ENCODE peak calls at places on chromosome 18, in four cellular contexts. One of them, this sample, is unnamed. For H3K4me1 and H3K36me3, the result is how much of the 10 kb centered on the place peaks cover.

GRCh38 chr18:32081881-32082280 is 9.8 kb upstream of the RNF138 start:
- DNase-seq in pancreas: no peak
- DNase-seq in uterus: no peak
- DNase-seq in tibial nerve: no peak
- DNase-seq in this sample: no peak

GRCh38 chr18:9094307-9095226 is 7.9 kb upstream of the NDUFV2 start:
- DNase-seq in pancreas: no peak
- DNase-seq in uterus: no peak
- DNase-seq in tibial nerve: no peak
- DNase-seq in this sample: no peak

GRCh38 chr18:58691256-58691655 is 20.0 kb downstream of the MALT1 start:
- DNase-seq in pancreas: no peak
- DNase-seq in uterus: no peak
- DNase-seq in tibial nerve: no peak
- DNase-seq in this sample: no peak

GRCh38 chr18:34867520-34867919 is 157.4 kb downstream of the DTNA start:
- DNase-seq in pancreas: no peak
- DNase-seq in uterus: peak
- DNase-seq in tibial nerve: no peak
- DNase-seq in this sample: peak

GRCh38 chr18:55048892-55049291 is 89.6 kb upstream of the CCDC68 start:
- DNase-seq in pancreas: no peak
- DNase-seq in uterus: no peak
- DNase-seq in tibial nerve: no peak
- DNase-seq in this sample: no peak

GRCh38 chr18:32337821-32338220 is 132.9 kb downstream of the GAREM1 start:
- DNase-seq in pancreas: no peak
- DNase-seq in uterus: no peak
- DNase-seq in tibial nerve: no peak
- DNase-seq in this sample: no peak

GRCh38 chr18:78123926-78124797 is 855.5 kb upstream of the SALL3 start:
- DNase-seq in pancreas: no peak
- DNase-seq in uterus: no peak
- DNase-seq in tibial nerve: no peak
- DNase-seq in this sample: no peak

GRCh38 chr18:6683112-6683876 is 46.2 kb upstream of the ARHGAP28 start:
- DNase-seq in pancreas: no peak
- DNase-seq in uterus: no peak
- DNase-seq in tibial nerve: no peak
- DNase-seq in this sample: no peak

GRCh38 chr18:39604836-39605235 is 2039.2 kb upstream of the CELF4 start:
- DNase-seq in pancreas: no peak
- DNase-seq in uterus: no peak
- DNase-seq in tibial nerve: no peak
- DNase-seq in this sample: no peak

GRCh38 chr18:42039396-42039795 is 84.4 kb downstream of the PIK3C3 start:
- DNase-seq in pancreas: no peak
- DNase-seq in uterus: no peak
- DNase-seq in tibial nerve: no peak
- DNase-seq in this sample: no peak

GRCh38 chr18:39966275-39966674 is 1988.8 kb upstream of the PIK3C3 start:
- DNase-seq in pancreas: no peak
- DNase-seq in uterus: no peak
- DNase-seq in tibial nerve: no peak
- DNase-seq in this sample: no peak

GRCh38 chr18:67665266-67665665 is 148.7 kb upstream of the DSEL start:
- DNase-seq in pancreas: no peak
- DNase-seq in uterus: no peak
- DNase-seq in tibial nerve: no peak
- DNase-seq in this sample: no peak

DNA sequence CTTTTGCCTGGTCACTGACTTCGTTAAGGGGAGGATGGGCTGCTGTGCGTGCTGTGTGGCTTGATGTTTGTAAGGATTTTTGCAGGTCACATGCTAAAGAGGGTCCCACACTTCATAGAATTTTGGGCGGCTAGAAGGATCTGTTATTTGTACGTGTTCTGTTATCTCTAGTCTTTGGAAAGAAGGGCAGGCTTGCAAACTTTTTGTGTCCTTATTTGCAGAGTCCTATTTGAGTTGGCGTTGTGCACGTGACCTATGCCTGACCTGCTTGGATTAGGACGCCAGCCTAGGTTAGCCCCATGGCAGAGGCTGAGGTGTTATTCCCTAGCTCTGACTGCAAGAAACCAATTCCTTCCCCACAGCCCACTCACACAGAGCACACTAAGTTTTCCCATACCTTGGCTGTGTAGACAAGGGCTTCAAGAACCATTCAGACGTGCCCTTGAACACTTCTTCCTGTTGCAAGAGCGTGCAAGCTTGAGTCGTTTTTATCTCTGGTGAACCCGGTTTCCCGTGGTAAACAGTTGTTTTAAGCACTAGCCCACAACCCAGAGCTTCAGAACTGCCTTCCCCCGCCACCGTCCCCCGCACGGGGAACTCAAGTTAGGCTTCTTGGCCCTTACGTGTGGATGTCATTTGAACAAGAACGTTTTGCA is 94.6 kb downstream of the LDLRAD4 start:
- DNase-seq in pancreas: no peak
- DNase-seq in uterus: no peak
- DNase-seq in tibial nerve: no peak
- DNase-seq in this sample: no peak
- H3K4me1 ChIP-seq in pancreas: under half
- H3K4me1 ChIP-seq in uterus: under half
- H3K4me1 ChIP-seq in tibial nerve: under half
- H3K4me1 ChIP-seq in this sample: under half

DNA sequence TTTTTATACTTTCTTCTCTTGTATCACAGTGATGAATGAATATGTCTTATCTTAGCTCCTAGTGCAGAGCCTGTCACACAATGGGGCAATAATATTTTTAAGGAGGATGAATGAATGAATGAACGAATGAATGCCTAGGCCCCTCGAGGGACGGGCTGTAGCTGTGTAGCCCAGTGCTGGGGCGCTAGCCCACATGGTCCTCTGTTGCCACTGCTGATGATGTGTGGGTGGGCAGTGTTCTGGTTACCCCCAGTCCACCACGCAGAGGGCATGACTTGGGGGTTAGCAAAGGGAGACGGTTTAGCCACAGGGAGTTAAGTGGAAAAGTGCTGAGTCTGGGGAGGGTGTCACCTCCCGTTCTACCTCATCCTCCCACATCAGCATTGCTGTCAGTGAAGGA is 134.2 kb downstream of the SMAD7 start:
- DNase-seq in pancreas: no peak
- DNase-seq in uterus: peak
- DNase-seq in tibial nerve: no peak
- DNase-seq in this sample: no peak
- H3K36me3 ChIP-seq in pancreas: under half
- H3K36me3 ChIP-seq in uterus: under half
- H3K36me3 ChIP-seq in tibial nerve: under half
- H3K36me3 ChIP-seq in this sample: under half

GRCh38 chr18:23578891-23579653 is 7.2 kb downstream of the NPC1 start:
- DNase-seq in pancreas: no peak
- DNase-seq in uterus: no peak
- DNase-seq in tibial nerve: no peak
- DNase-seq in this sample: no peak
- H3K4me1 ChIP-seq in pancreas: under half
- H3K4me1 ChIP-seq in uterus: under half
- H3K4me1 ChIP-seq in tibial nerve: half or more
- H3K4me1 ChIP-seq in this sample: under half

GRCh38 chr18:74516271-74517235 is 17.7 kb upstream of the CNDP1 start:
- DNase-seq in pancreas: no peak
- DNase-seq in uterus: no peak
- DNase-seq in tibial nerve: no peak
- DNase-seq in this sample: no peak

GRCh38 chr18:74520096-74520833 is 14.0 kb upstream of the CNDP1 start:
- DNase-seq in pancreas: no peak
- DNase-seq in uterus: no peak
- DNase-seq in tibial nerve: no peak
- DNase-seq in this sample: no peak

GRCh38 chr18:74517236-74517630 is 17.1 kb upstream of the CNDP1 start:
- DNase-seq in pancreas: no peak
- DNase-seq in uterus: no peak
- DNase-seq in tibial nerve: no peak
- DNase-seq in this sample: no peak

GRCh38 chr18:74519320-74520095 is 14.8 kb upstream of the CNDP1 start:
- DNase-seq in pancreas: no peak
- DNase-seq in uterus: no peak
- DNase-seq in tibial nerve: no peak
- DNase-seq in this sample: no peak

GRCh38 chr18:74518456-74519315 is 15.6 kb upstream of the CNDP1 start:
- DNase-seq in pancreas: no peak
- DNase-seq in uterus: no peak
- DNase-seq in tibial nerve: no peak
- DNase-seq in this sample: no peak
- H3K36me3 ChIP-seq in pancreas: half or more
- H3K36me3 ChIP-seq in uterus: under half
- H3K36me3 ChIP-seq in tibial nerve: under half
- H3K36me3 ChIP-seq in this sample: half or more

DNA sequence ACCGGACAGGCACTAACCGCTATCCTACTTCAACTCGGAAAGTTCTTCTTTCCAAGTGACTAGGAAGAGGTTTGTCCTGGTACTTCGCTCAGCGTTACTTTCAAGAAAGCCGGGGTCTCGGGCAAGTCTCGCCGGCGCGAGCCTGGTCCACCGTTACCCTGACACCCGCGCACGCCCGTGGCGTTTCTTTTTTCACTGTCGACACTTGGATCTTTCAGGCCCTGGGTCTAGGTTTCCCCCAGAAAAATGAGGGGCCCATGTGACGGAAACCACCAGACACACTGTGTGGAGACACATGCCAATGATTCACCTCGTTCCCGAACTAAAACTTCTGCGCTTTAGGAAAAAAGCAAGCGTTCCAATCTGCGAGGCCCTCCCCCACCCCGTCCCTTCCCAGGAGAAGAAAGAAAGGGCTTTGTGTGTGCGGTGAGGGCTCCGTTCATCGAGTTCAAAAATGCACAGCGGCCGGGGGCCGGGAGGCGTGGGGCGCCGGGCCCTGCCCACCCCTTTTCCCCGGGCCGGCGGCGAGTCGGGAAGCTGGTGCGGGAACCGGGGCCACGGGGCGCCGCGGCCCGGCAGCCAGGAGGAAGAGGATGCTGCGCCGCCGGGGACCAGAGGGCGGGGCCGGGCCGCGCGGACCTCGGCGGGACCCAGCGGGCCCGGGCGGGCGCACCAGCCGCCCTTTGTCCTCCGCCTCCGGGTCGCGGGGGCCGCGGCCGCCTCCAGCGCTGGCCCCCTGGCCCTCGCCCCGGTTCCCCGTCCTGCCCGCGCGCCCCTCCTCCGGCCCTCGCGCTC is 2.6 kb downstream of the ZNF521 start:
- DNase-seq in pancreas: no peak
- DNase-seq in uterus: peak
- DNase-seq in tibial nerve: no peak
- DNase-seq in this sample: no peak
- H3K4me1 ChIP-seq in pancreas: under half
- H3K4me1 ChIP-seq in uterus: under half
- H3K4me1 ChIP-seq in tibial nerve: under half
- H3K4me1 ChIP-seq in this sample: under half

GRCh38 chr18:2697184-2697583 is 41.7 kb downstream of the SMCHD1 start:
- DNase-seq in pancreas: no peak
- DNase-seq in uterus: no peak
- DNase-seq in tibial nerve: no peak
- DNase-seq in this sample: no peak

GRCh38 chr18:2704541-2704940 is 49.0 kb downstream of the SMCHD1 start:
- DNase-seq in pancreas: no peak
- DNase-seq in uterus: no peak
- DNase-seq in tibial nerve: no peak
- DNase-seq in this sample: no peak

GRCh38 chr18:2699001-2699400 is 43.5 kb downstream of the SMCHD1 start:
- DNase-seq in pancreas: no peak
- DNase-seq in uterus: no peak
- DNase-seq in tibial nerve: no peak
- DNase-seq in this sample: no peak
- H3K36me3 ChIP-seq in pancreas: half or more
- H3K36me3 ChIP-seq in uterus: under half
- H3K36me3 ChIP-seq in tibial nerve: under half
- H3K36me3 ChIP-seq in this sample: half or more

This sample was measured in NT2/D1.